ENCODE peak calls at places on chromosomes 4 and X, in four cellular contexts. One of them, this sample, is unnamed.

GRCh38 chr4:42625366-42625765 is 31.5 kb downstream of the ATP8A1 start:
- DNase-seq in psoas muscle: no peak
- DNase-seq in CD8-positive, alpha-beta memory T cell: no peak
- DNase-seq in neuronal stem cell: no peak
- DNase-seq in this sample: no peak

GRCh38 chr4:2591189-2591588 is 54.7 kb downstream of the FAM193A start:
- DNase-seq in psoas muscle: no peak
- DNase-seq in neuronal stem cell: no peak
- DNase-seq in CD8-positive, alpha-beta memory T cell: no peak
- DNase-seq in this sample: no peak

GRCh38 chr4:69832326-69833030 is 27.5 kb downstream of the SULT1E1 start:
- DNase-seq in CD8-positive, alpha-beta memory T cell: no peak
- DNase-seq in psoas muscle: no peak
- DNase-seq in neuronal stem cell: no peak
- DNase-seq in this sample: peak; percentile 79

GRCh38 chr4:7973545-7973981 is 33.9 kb upstream of the AFAP1 start:
- DNase-seq in neuronal stem cell: no peak
- DNase-seq in CD8-positive, alpha-beta memory T cell: no peak
- DNase-seq in psoas muscle: peak; percentile 30
- DNase-seq in this sample: peak; percentile 42

GRCh38 chr4:104519588-104519987 is 24.9 kb upstream of the CXXC4 start:
- DNase-seq in neuronal stem cell: no peak
- DNase-seq in psoas muscle: no peak
- DNase-seq in CD8-positive, alpha-beta memory T cell: no peak
- DNase-seq in this sample: no peak

GRCh38 chr4:39029752-39030694 is 2.2 kb downstream of the TMEM156 start:
- DNase-seq in CD8-positive, alpha-beta memory T cell: no peak
- DNase-seq in neuronal stem cell: no peak
- DNase-seq in psoas muscle: no peak
- DNase-seq in this sample: no peak

GRCh38 chr4:180615746-180616145 is 1627.5 kb upstream of the TENM3 start:
- DNase-seq in neuronal stem cell: no peak
- DNase-seq in psoas muscle: no peak
- DNase-seq in CD8-positive, alpha-beta memory T cell: no peak
- DNase-seq in this sample: no peak

GRCh38 chrX:68750316-68750715 is 78.5 kb upstream of the EFNB1 start:
- DNase-seq in psoas muscle: no peak
- DNase-seq in neuronal stem cell: no peak
- DNase-seq in CD8-positive, alpha-beta memory T cell: no peak
- DNase-seq in this sample: no peak

GRCh38 chr4:138021116-138021820 is 220.9 kb downstream of the SLC7A11 start:
- DNase-seq in neuronal stem cell: no peak
- DNase-seq in CD8-positive, alpha-beta memory T cell: no peak
- DNase-seq in psoas muscle: no peak
- DNase-seq in this sample: no peak

GRCh38 chrX:40062525-40063193 is 35.1 kb downstream of the BCOR start:
- DNase-seq in CD8-positive, alpha-beta memory T cell: no peak
- DNase-seq in neuronal stem cell: no peak
- DNase-seq in psoas muscle: no peak
- DNase-seq in this sample: no peak

GRCh38 chr4:164536829-164537228 is 217.1 kb upstream of the SMIM31 start:
- DNase-seq in CD8-positive, alpha-beta memory T cell: no peak
- DNase-seq in psoas muscle: peak; percentile 14
- DNase-seq in neuronal stem cell: no peak
- DNase-seq in this sample: no peak

GRCh38 chr4:121696140-121696640 is 590 bp downstream of the ANXA5 start:
- DNase-seq in psoas muscle: peak; percentile 85
- DNase-seq in CD8-positive, alpha-beta memory T cell: peak; percentile 45
- DNase-seq in neuronal stem cell: no peak
- DNase-seq in this sample: peak; percentile 76

GRCh38 chrX:45506149-45506768 is 305.6 kb upstream of the DIPK2B start:
- DNase-seq in neuronal stem cell: no peak
- DNase-seq in psoas muscle: no peak
- DNase-seq in CD8-positive, alpha-beta memory T cell: no peak
- DNase-seq in this sample: no peak

GRCh38 chr4:103098746-103099421 is 750 bp downstream of the BDH2 start:
- DNase-seq in CD8-positive, alpha-beta memory T cell: no peak
- DNase-seq in psoas muscle: no peak
- DNase-seq in neuronal stem cell: no peak
- DNase-seq in this sample: no peak

GRCh38 chr4:75715105-75715799 is 9.1 kb upstream of the USO1 start:
- DNase-seq in neuronal stem cell: no peak
- DNase-seq in CD8-positive, alpha-beta memory T cell: no peak
- DNase-seq in psoas muscle: no peak
- DNase-seq in this sample: no peak

GRCh38 chr4:162952232-162952631 is 214.5 kb downstream of the NAF1 start:
- DNase-seq in CD8-positive, alpha-beta memory T cell: no peak
- DNase-seq in neuronal stem cell: no peak
- DNase-seq in psoas muscle: no peak
- DNase-seq in this sample: no peak

GRCh38 chr4:168598191-168598590 is 101.3 kb downstream of the PALLD start:
- DNase-seq in neuronal stem cell: no peak
- DNase-seq in psoas muscle: no peak
- DNase-seq in CD8-positive, alpha-beta memory T cell: no peak
- DNase-seq in this sample: no peak

GRCh38 chr4:101983835-101984234 is 193.3 kb downstream of the BANK1 start:
- DNase-seq in neuronal stem cell: no peak
- DNase-seq in CD8-positive, alpha-beta memory T cell: no peak
- DNase-seq in psoas muscle: no peak
- DNase-seq in this sample: no peak

GRCh38 chrX:150887906-150888465 is 10.5 kb downstream of the CD99L2 start:
- DNase-seq in CD8-positive, alpha-beta memory T cell: no peak
- DNase-seq in psoas muscle: no peak
- DNase-seq in neuronal stem cell: no peak
- DNase-seq in this sample: no peak

GRCh38 chr4:183495182-183495581 is 9.7 kb upstream of the ING2 start:
- DNase-seq in CD8-positive, alpha-beta memory T cell: no peak
- DNase-seq in neuronal stem cell: no peak
- DNase-seq in psoas muscle: no peak
- DNase-seq in this sample: no peak

DNA sequence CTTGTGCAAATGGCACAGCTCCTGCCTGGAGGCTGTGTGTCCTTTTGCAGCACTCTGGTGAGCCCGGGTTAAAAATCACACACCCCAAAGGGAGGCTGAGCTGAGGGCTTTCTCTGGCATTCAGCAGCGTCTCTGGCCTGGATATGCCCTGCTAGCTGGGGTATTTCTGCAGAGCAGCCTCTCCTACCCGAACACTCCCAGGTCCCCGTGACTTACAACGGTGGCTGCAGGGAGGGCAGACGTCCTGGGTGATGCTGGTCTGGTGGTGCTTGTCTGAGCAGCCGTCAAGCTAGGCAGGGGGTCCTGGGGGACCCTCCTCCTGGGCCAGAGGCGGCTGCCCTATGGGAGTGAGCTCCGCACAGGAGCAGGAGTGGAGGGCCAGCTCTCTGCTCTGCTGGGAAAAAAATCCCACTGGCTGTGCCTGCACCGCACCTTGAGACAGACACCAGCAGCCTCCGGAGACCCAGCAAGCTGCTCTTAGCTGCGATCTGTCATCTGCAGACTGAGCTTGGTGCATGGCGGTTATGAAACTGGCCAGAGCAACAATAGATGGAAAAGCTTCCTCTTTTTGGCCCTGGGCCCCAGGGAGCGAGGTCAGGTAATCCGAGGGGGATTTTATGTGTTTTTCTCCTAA is 41.3 kb upstream of the ASMTL start:
- DNase-seq in psoas muscle: no peak
- DNase-seq in neuronal stem cell: no peak
- DNase-seq in CD8-positive, alpha-beta memory T cell: no peak
- DNase-seq in this sample: no peak
- H3K4me1 ChIP-seq in psoas muscle: no peaks in the 10 kb centered on the region
- H3K4me1 ChIP-seq in neuronal stem cell: peaks cover 1% of the 10 kb centered on the region
- H3K4me1 ChIP-seq in CD8-positive, alpha-beta memory T cell: peaks cover 11% of the 10 kb centered on the region
- H3K4me1 ChIP-seq in this sample: no peaks in the 10 kb centered on the region

DNA sequence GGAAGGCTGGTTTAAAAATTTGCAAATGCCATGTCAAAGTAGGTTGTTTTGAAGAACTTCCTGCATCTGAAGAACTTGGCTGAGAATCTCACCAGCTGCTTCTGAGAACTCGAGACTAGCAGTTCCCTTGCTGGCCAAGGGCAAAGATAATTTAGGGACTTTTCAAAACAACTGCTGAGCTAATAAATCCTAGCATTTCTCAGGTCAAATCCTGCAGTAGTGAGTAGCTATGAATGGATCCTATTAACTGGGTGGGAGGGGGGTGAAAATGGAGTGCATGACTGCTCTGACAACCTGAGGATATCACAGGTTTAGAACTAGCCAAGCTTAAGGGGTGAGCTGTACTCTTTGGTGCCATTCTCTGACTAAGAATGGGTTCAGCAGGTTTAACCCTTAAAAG is 128.4 kb upstream of the GALNT7 start:
- DNase-seq in neuronal stem cell: no peak
- DNase-seq in CD8-positive, alpha-beta memory T cell: no peak
- DNase-seq in psoas muscle: no peak
- DNase-seq in this sample: peak; percentile 19
- H3K4me3 ChIP-seq in neuronal stem cell: no peak overlapping the region
- H3K4me3 ChIP-seq in CD8-positive, alpha-beta memory T cell: no peak overlapping the region
- H3K4me3 ChIP-seq in psoas muscle: no peak overlapping the region
- H3K4me3 ChIP-seq in this sample: no peak overlapping the region

GRCh38 chr4:173264245-173264959 is 69.8 kb downstream of the HMGB2 start:
- DNase-seq in neuronal stem cell: no peak
- DNase-seq in psoas muscle: no peak
- DNase-seq in CD8-positive, alpha-beta memory T cell: no peak
- DNase-seq in this sample: peak; percentile 52
- H3K4me1 ChIP-seq in neuronal stem cell: peaks cover 10% of the 10 kb centered on the region
- H3K4me1 ChIP-seq in psoas muscle: peaks cover 10% of the 10 kb centered on the region
- H3K4me1 ChIP-seq in CD8-positive, alpha-beta memory T cell: peaks cover 16% of the 10 kb centered on the region
- H3K4me1 ChIP-seq in this sample: peaks cover 5% of the 10 kb centered on the region

DNA sequence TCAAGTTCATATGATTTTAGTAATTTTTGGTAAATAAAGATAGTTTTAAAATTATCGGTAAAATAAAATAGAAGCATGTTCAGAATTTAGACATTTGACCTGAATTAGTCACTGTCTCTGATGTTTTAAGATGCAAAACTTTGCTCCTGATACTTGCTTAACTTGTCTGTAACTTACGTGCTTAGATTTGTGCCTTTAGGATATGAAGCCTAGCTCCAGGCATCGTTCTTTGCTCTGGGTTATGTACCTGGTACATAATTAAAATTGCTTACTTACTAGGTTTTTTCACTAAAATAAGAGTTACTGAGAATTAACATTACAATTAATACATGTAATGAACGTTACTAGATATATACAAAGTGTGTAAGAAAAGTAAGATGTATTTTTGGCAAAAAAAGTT is 24.9 kb upstream of the AADAT start:
- DNase-seq in CD8-positive, alpha-beta memory T cell: no peak
- DNase-seq in neuronal stem cell: no peak
- DNase-seq in psoas muscle: no peak
- DNase-seq in this sample: no peak
- H3K4me3 ChIP-seq in CD8-positive, alpha-beta memory T cell: no peak overlapping the region
- H3K4me3 ChIP-seq in neuronal stem cell: no peak overlapping the region
- H3K4me3 ChIP-seq in psoas muscle: no peak overlapping the region
- H3K4me3 ChIP-seq in this sample: no peak overlapping the region

DNA sequence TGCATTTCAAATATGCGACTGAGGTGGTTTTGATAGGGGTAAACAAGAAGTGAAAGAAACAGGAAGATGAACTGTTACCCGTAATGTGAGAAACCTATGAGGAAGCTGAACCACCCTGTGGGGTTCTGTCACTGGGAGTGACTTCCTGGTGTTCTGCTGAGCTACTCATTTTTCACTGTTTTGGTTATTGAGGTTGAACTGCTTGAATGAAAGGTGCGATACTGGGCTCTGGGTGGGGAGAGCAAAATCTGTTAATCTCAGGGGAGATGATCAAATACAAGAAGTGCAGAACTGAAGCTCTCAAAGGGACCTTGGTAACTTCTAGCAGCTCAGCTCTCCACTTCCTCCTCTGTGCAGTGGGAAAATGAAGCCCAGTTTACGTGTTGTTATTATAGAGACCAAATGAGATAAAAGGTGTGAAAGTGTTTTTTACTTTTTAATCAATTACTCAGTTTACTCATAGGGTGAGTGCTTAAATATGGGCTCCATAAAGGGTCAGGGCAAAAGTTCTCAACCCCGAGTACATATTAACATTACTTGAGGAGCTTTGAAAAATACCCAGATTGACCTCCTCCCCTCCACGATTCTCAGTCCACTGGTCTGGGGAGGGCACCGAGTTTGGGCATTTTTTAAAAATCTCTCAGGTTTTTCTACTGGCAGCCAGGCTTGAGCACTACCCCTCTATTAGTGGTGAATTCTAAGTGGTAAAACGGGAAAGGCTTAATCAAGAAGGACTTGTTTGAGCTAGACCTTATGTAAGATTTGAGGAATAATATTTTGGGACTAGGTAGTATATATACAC is 66.7 kb downstream of the COQ2 start:
- DNase-seq in CD8-positive, alpha-beta memory T cell: peak; percentile 37
- DNase-seq in neuronal stem cell: no peak
- DNase-seq in psoas muscle: no peak
- DNase-seq in this sample: no peak
- H3K4me1 ChIP-seq in CD8-positive, alpha-beta memory T cell: peaks cover 72% of the 10 kb centered on the region
- H3K4me1 ChIP-seq in neuronal stem cell: peaks cover 4% of the 10 kb centered on the region
- H3K4me1 ChIP-seq in psoas muscle: no peaks in the 10 kb centered on the region
- H3K4me1 ChIP-seq in this sample: peaks cover 5% of the 10 kb centered on the region